ENCODE peak calls at places on chromosomes 7 and 10, in five cellular contexts. One of them, this sample, is unnamed.

GRCh38 chr7:115216652-115217051 is 294.8 kb downstream of the MDFIC start:
- DNase-seq in kidney glomerular epithelial cell: peak; percentile 9
- DNase-seq in ELR: no peak
- DNase-seq in A549: no peak
- DNase-seq in activated CD4-positive, CD25-positive, alpha-beta regulatory T cell: no peak
- DNase-seq in this sample: no peak

GRCh38 chr7:157565981-157566630 is 229.3 kb downstream of the DNAJB6 start:
- DNase-seq in ELR: no peak
- DNase-seq in kidney glomerular epithelial cell: no peak
- DNase-seq in activated CD4-positive, CD25-positive, alpha-beta regulatory T cell: no peak
- DNase-seq in A549: no peak
- DNase-seq in this sample: no peak

GRCh38 chr10:99394761-99395386 is 35.5 kb downstream of the GOT1 start:
- DNase-seq in A549: no peak
- DNase-seq in kidney glomerular epithelial cell: no peak
- DNase-seq in ELR: no peak
- DNase-seq in activated CD4-positive, CD25-positive, alpha-beta regulatory T cell: no peak
- DNase-seq in this sample: no peak

GRCh38 chr7:85529831-85530230 is 343.0 kb upstream of the SEMA3D start:
- DNase-seq in kidney glomerular epithelial cell: no peak
- DNase-seq in activated CD4-positive, CD25-positive, alpha-beta regulatory T cell: no peak
- DNase-seq in ELR: no peak
- DNase-seq in A549: no peak
- DNase-seq in this sample: no peak

GRCh38 chr7:147182859-147183258 is 1066.3 kb downstream of the CNTNAP2 start:
- DNase-seq in A549: no peak
- DNase-seq in kidney glomerular epithelial cell: no peak
- DNase-seq in activated CD4-positive, CD25-positive, alpha-beta regulatory T cell: no peak
- DNase-seq in ELR: peak; percentile 3
- DNase-seq in this sample: no peak

GRCh38 chr7:143979359-143979758 is 20.8 kb upstream of the OR6B1 start:
- DNase-seq in ELR: peak; percentile 72
- DNase-seq in A549: peak; percentile 12
- DNase-seq in kidney glomerular epithelial cell: peak; percentile 37
- DNase-seq in activated CD4-positive, CD25-positive, alpha-beta regulatory T cell: no peak
- DNase-seq in this sample: no peak

GRCh38 chr10:63465293-63466167 is at the start of gene JMJD1C:
- DNase-seq in activated CD4-positive, CD25-positive, alpha-beta regulatory T cell: peak; percentile 38
- DNase-seq in kidney glomerular epithelial cell: peak; percentile 60
- DNase-seq in ELR: peak; percentile 90
- DNase-seq in A549: peak; percentile 67
- DNase-seq in this sample: peak; percentile 52

GRCh38 chr7:100003711-100004661 is 11.4 kb upstream of the ZKSCAN1 start:
- DNase-seq in A549: no peak
- DNase-seq in ELR: no peak
- DNase-seq in kidney glomerular epithelial cell: no peak
- DNase-seq in activated CD4-positive, CD25-positive, alpha-beta regulatory T cell: no peak
- DNase-seq in this sample: no peak

GRCh38 chr10:5809541-5810154 is 3.6 kb downstream of the GDI2 start:
- DNase-seq in activated CD4-positive, CD25-positive, alpha-beta regulatory T cell: no peak
- DNase-seq in kidney glomerular epithelial cell: no peak
- DNase-seq in ELR: no peak
- DNase-seq in A549: no peak
- DNase-seq in this sample: no peak

GRCh38 chr10:14645239-14645960 is 129.3 kb downstream of the FAM107B start:
- DNase-seq in A549: no peak
- DNase-seq in activated CD4-positive, CD25-positive, alpha-beta regulatory T cell: no peak
- DNase-seq in ELR: no peak
- DNase-seq in kidney glomerular epithelial cell: no peak
- DNase-seq in this sample: no peak

GRCh38 chr10:131016556-131016955 is 295.0 kb downstream of the TCERG1L start:
- DNase-seq in kidney glomerular epithelial cell: no peak
- DNase-seq in A549: no peak
- DNase-seq in ELR: no peak
- DNase-seq in activated CD4-positive, CD25-positive, alpha-beta regulatory T cell: no peak
- DNase-seq in this sample: no peak

GRCh38 chr10:109898666-109899577 is 24.4 kb downstream of the XPNPEP1 start:
- DNase-seq in ELR: no peak
- DNase-seq in kidney glomerular epithelial cell: no peak
- DNase-seq in A549: no peak
- DNase-seq in activated CD4-positive, CD25-positive, alpha-beta regulatory T cell: no peak
- DNase-seq in this sample: no peak